ENCODE peak calls at places on chromosomes 5 and 9, in nine cellular contexts. X is central memory CD8-positive, alpha-beta T cell; Q is CD8-positive, alpha-beta T cell; U is lung; T is T-helper 17 cell; H is heart left ventricle; F is activated CD8-positive, alpha-beta T cell treated with anti-CD3 and anti-CD28 coated beads, Interleukin-2, amount 10 ng/mL, durations not matched to agents 7 days and 5 days; C is gastroesophageal sphincter; P is naive thymus-derived CD8-positive, alpha-beta T cell. O is an unnamed sample.

GRCh38 chr5:73764996-73765395 is 139.0 kb downstream of the ARHGEF28 start:
- ATAC-seq in P (no peak), X (no peak), U (no peak), H (no peak), C (no peak), T (no peak), Q (no peak), F (no peak), O (no peak)

GRCh38 chr5:170429014-170429413 is 39.8 kb upstream of the KCNMB1 start:
- ATAC-seq in H (no peak), T (no peak), Q (no peak), U (no peak), F (no peak), C (peak; percentile 38), X (no peak), P (no peak), O (peak; percentile 78)

GRCh38 chr5:168528521-168529360 is at the start of gene FBLL1:
- ATAC-seq in C (peak; percentile 46), X (no peak), T (no peak), U (no peak), P (peak; percentile 47), H (no peak), Q (peak; percentile 23), F (peak; percentile 54), O (peak; percentile 62)

GRCh38 chr9:82369251-82369945 is 380.8 kb downstream of the SPATA31D1 start:
- ATAC-seq in U (no peak), Q (no peak), H (no peak), T (no peak), P (no peak), F (no peak), X (no peak), C (no peak), O (no peak)

GRCh38 chr9:4937436-4937835 is 47.6 kb upstream of the JAK2 start:
- ATAC-seq in P (no peak), F (no peak), Q (no peak), X (no peak), U (no peak), H (no peak), C (no peak), T (no peak), O (no peak)

GRCh38 chr9:127474592-127474991 is 23.3 kb downstream of the LRSAM1 start:
- ATAC-seq in P (no peak), F (no peak), H (no peak), T (no peak), U (no peak), C (no peak), Q (no peak), X (no peak), O (no peak)

GRCh38 chr9:119959846-119960545 is 590.8 kb upstream of the BRINP1 start:
- ATAC-seq in C (no peak), Q (no peak), H (no peak), T (no peak), U (no peak), X (no peak), P (no peak), F (no peak), O (no peak)

GRCh38 chr5:177185993-177186392 is 52.4 kb downstream of the NSD1 start:
- ATAC-seq in P (no peak), C (no peak), H (no peak), T (no peak), X (no peak), Q (no peak), F (no peak), U (no peak), O (no peak)

GRCh38 chr5:143562935-143563334 is 159.4 kb upstream of the NR3C1 start:
- ATAC-seq in X (no peak), F (no peak), P (no peak), H (peak; percentile 55), C (peak; percentile 69), T (no peak), U (peak; percentile 85), Q (no peak), O (no peak)

GRCh38 chr9:127980056-127980705 is 608 bp downstream of the EEIG1 start:
- ATAC-seq in H (no peak), Q (peak; percentile 18), F (peak; percentile 27), X (peak; percentile 26), U (peak; percentile 15), P (peak; percentile 19), T (peak; percentile 31), C (peak; percentile 32), O (peak; percentile 16)

GRCh38 chr5:95178046-95178651 is 106.7 kb downstream of the MCTP1 start:
- ATAC-seq in H (no peak), X (no peak), C (no peak), T (no peak), F (no peak), Q (no peak), P (no peak), U (no peak), O (peak; percentile 58)

GRCh38 chr9:71937070-71937625 is 25.7 kb downstream of the C9orf85 start:
- ATAC-seq in X (no peak), H (no peak), F (no peak), C (no peak), T (no peak), U (no peak), P (no peak), Q (no peak), O (no peak)

GRCh38 chr9:132182609-132183073 is 20.8 kb downstream of the NTNG2 start:
- ATAC-seq in H (no peak), F (no peak), X (no peak), C (no peak), Q (no peak), U (no peak), T (no peak), P (no peak), O (peak; percentile 74)

GRCh38 chr9:114290561-114290986 is 32.3 kb upstream of the ORM1 start:
- ATAC-seq in Q (no peak), C (peak; percentile 15), P (no peak), T (peak; percentile 25), F (peak; percentile 20), X (no peak), H (no peak), U (no peak), O (peak; percentile 25)

GRCh38 chr5:72166070-72166979 is 59.0 kb downstream of the MAP1B start:
- ATAC-seq in H (peak; percentile 10), F (no peak), X (no peak), P (no peak), Q (no peak), C (peak; percentile 71), T (no peak), U (peak; percentile 63), O (peak; percentile 87)

GRCh38 chr5:1219098-1219767 is 5.9 kb upstream of the SLC6A18 start:
- ATAC-seq in F (no peak), X (no peak), P (no peak), U (no peak), T (no peak), H (no peak), Q (no peak), C (no peak), O (no peak)

GRCh38 chr9:113892861-113893491 is 16.9 kb downstream of the ZNF618 start:
- ATAC-seq in H (no peak), F (no peak), C (no peak), P (no peak), Q (no peak), T (no peak), X (no peak), U (no peak), O (no peak)